ENCODE peak calls at places on chromosome 4, in five cellular contexts. One of them, this sample, is unnamed.

GRCh38 chr4:74473155-74473811 is 28.3 kb downstream of the AREG start:
- DNase-seq in AG04450: peak
- DNase-seq in endodermal cell: no peak
- DNase-seq in neural progenitor cell: no peak
- DNase-seq in dorsolateral prefrontal cortex: no peak
- DNase-seq in this sample: no peak

GRCh38 chr4:73419106-73420038 is 15.3 kb downstream of the ALB start:
- DNase-seq in AG04450: no peak
- DNase-seq in endodermal cell: no peak
- DNase-seq in neural progenitor cell: no peak
- DNase-seq in dorsolateral prefrontal cortex: no peak
- DNase-seq in this sample: no peak

GRCh38 chr4:139663561-139664138 is 2.0 kb upstream of the MGST2 start:
- DNase-seq in AG04450: no peak
- DNase-seq in endodermal cell: no peak
- DNase-seq in neural progenitor cell: no peak
- DNase-seq in dorsolateral prefrontal cortex: no peak
- DNase-seq in this sample: no peak

GRCh38 chr4:66840178-66840577 is 705.1 kb downstream of the CENPC start:
- DNase-seq in AG04450: no peak
- DNase-seq in endodermal cell: no peak
- DNase-seq in neural progenitor cell: no peak
- DNase-seq in dorsolateral prefrontal cortex: no peak
- DNase-seq in this sample: no peak

GRCh38 chr4:95867919-95868318 is 28.0 kb downstream of the PDHA2 start:
- DNase-seq in AG04450: no peak
- DNase-seq in endodermal cell: no peak
- DNase-seq in neural progenitor cell: peak
- DNase-seq in dorsolateral prefrontal cortex: no peak
- DNase-seq in this sample: no peak

GRCh38 chr4:181017038-181017437 is 1226.2 kb upstream of the TENM3 start:
- DNase-seq in AG04450: no peak
- DNase-seq in endodermal cell: no peak
- DNase-seq in neural progenitor cell: no peak
- DNase-seq in dorsolateral prefrontal cortex: no peak
- DNase-seq in this sample: no peak

GRCh38 chr4:96342790-96343455 is 503.0 kb downstream of the PDHA2 start:
- DNase-seq in AG04450: no peak
- DNase-seq in endodermal cell: no peak
- DNase-seq in neural progenitor cell: no peak
- DNase-seq in dorsolateral prefrontal cortex: no peak
- DNase-seq in this sample: no peak

GRCh38 chr4:1802151-1802715 is 9.1 kb downstream of the FGFR3 start:
- DNase-seq in AG04450: no peak
- DNase-seq in endodermal cell: no peak
- DNase-seq in neural progenitor cell: no peak
- DNase-seq in dorsolateral prefrontal cortex: no peak
- DNase-seq in this sample: no peak

GRCh38 chr4:185559913-185560281 is 24.6 kb upstream of the PDLIM3 start:
- DNase-seq in AG04450: no peak
- DNase-seq in endodermal cell: peak
- DNase-seq in neural progenitor cell: no peak
- DNase-seq in dorsolateral prefrontal cortex: no peak
- DNase-seq in this sample: no peak

DNA sequence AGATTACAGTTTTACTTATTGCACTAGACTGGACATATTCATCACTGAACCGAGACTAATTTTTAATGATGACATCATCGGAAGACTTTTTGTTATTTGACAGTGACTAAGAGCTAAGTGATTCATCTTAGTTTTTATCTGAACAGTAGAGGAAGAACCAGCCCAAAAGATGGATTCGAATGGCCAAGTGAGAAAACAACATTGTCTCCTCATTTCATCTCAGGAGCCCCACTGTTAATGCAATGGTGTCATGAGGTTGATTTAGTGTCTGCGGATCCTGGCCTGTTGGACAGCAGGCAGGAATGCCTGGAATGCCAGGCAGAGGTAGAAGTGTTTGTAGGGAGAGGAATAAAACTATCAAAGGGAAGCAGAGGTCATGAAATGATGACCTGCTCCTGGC is 37.8 kb upstream of the HPF1 start:
- DNase-seq in AG04450: no peak
- DNase-seq in endodermal cell: no peak
- DNase-seq in neural progenitor cell: no peak
- DNase-seq in dorsolateral prefrontal cortex: no peak
- DNase-seq in this sample: no peak
- TF ChIP-seq CTCF in AG04450: no peak
- TF ChIP-seq CTCF in endodermal cell: no peak
- TF ChIP-seq CTCF in neural progenitor cell: no peak
- TF ChIP-seq CTCF in dorsolateral prefrontal cortex: no peak
- TF ChIP-seq CTCF in this sample: no peak

GRCh38 chr4:88163286-88163685 is 4.8 kb upstream of the ABCG2 start:
- DNase-seq in AG04450: no peak
- DNase-seq in endodermal cell: no peak
- DNase-seq in neural progenitor cell: peak
- DNase-seq in dorsolateral prefrontal cortex: no peak
- DNase-seq in this sample: no peak
- H3K27ac ChIP-seq in AG04450: no peak
- H3K27ac ChIP-seq in endodermal cell: peak
- H3K27ac ChIP-seq in neural progenitor cell: peak
- H3K27ac ChIP-seq in dorsolateral prefrontal cortex: no peak
- H3K27ac ChIP-seq in this sample: no peak

GRCh38 chr4:145881585-145881984 is 57.0 kb downstream of the ZNF827 start:
- DNase-seq in AG04450: no peak
- DNase-seq in endodermal cell: no peak
- DNase-seq in neural progenitor cell: no peak
- DNase-seq in dorsolateral prefrontal cortex: no peak
- DNase-seq in this sample: no peak
- H3K4me3 ChIP-seq in AG04450: no peak
- H3K4me3 ChIP-seq in endodermal cell: no peak
- H3K4me3 ChIP-seq in neural progenitor cell: no peak
- H3K4me3 ChIP-seq in dorsolateral prefrontal cortex: no peak
- H3K4me3 ChIP-seq in this sample: no peak

DNA sequence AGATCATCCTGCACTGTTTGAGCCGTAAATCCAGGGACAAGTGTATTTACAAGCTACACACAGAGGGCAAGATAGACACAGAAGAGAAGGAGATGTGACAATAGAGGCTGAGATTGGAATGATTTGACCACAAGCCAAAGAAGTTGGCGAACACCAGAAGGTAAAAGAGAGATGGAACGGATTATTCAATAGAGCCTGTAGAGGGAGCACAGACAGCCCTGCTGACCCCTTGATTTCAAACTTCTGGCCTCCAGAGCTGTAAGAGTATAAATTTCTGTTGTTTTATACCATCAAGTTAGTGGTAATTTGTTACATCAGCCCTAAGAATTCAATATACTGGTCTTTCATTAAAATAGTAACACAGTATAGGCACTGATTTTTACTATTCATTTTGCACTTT is 447.8 kb downstream of the FAT4 start:
- DNase-seq in AG04450: no peak
- DNase-seq in endodermal cell: no peak
- DNase-seq in neural progenitor cell: no peak
- DNase-seq in dorsolateral prefrontal cortex: no peak
- DNase-seq in this sample: no peak
- TF ChIP-seq CTCF in AG04450: peak
- TF ChIP-seq CTCF in endodermal cell: peak
- TF ChIP-seq CTCF in neural progenitor cell: peak
- TF ChIP-seq CTCF in dorsolateral prefrontal cortex: no peak
- TF ChIP-seq CTCF in this sample: no peak

DNA sequence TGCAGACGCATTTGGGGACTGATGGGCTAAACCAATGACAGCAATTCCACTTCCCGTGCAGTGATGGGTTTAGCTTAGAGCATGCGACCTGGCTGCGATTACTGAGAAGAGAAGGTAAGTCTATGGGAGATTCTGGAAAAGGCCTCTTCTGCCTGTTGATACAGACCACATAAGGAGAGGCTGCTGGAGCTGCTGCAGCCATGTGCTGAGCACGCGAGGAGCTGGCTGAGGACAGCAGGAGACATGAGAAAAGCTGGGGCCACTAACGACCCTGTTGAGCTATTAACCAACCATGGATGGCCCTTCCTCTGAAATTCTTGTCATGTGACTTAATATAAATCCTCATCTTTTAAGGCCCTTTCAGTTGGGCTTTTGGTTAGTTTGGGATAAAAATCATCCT is 199.9 kb downstream of the PRDM5 start:
- DNase-seq in AG04450: no peak
- DNase-seq in endodermal cell: no peak
- DNase-seq in neural progenitor cell: no peak
- DNase-seq in dorsolateral prefrontal cortex: no peak
- DNase-seq in this sample: no peak
- H3K27ac ChIP-seq in AG04450: no peak
- H3K27ac ChIP-seq in endodermal cell: no peak
- H3K27ac ChIP-seq in neural progenitor cell: no peak
- H3K27ac ChIP-seq in dorsolateral prefrontal cortex: no peak
- H3K27ac ChIP-seq in this sample: no peak

DNA sequence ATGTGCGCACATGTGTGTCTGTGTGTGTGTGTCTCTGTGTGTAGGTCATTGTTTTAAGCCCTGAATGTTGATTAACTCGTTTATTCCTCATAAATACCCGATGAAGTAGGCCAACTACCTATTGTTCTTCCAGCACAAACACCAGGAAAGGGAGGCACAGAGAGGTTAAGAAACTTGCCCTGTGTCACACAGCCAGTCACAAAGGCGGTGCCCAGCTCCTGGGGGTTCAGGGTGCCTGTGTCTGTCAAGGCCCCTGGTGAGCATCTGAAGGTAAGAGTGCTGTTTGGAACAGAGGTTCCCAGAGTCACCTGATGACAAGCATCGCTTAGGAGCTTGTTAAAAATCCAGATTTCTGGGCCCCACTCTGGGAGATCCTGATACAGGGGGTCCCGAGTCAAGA is 18.0 kb upstream of the SH3TC1 start:
- DNase-seq in AG04450: no peak
- DNase-seq in endodermal cell: no peak
- DNase-seq in neural progenitor cell: no peak
- DNase-seq in dorsolateral prefrontal cortex: no peak
- DNase-seq in this sample: no peak
- H3K4me3 ChIP-seq in AG04450: no peak
- H3K4me3 ChIP-seq in endodermal cell: no peak
- H3K4me3 ChIP-seq in neural progenitor cell: no peak
- H3K4me3 ChIP-seq in dorsolateral prefrontal cortex: no peak
- H3K4me3 ChIP-seq in this sample: no peak

GRCh38 chr4:89486042-89486441 is 178.4 kb upstream of the GPRIN3 start:
- DNase-seq in AG04450: no peak
- DNase-seq in endodermal cell: no peak
- DNase-seq in neural progenitor cell: no peak
- DNase-seq in dorsolateral prefrontal cortex: no peak
- DNase-seq in this sample: no peak
- TF ChIP-seq CTCF in AG04450: peak
- TF ChIP-seq CTCF in endodermal cell: peak
- TF ChIP-seq CTCF in neural progenitor cell: no peak
- TF ChIP-seq CTCF in dorsolateral prefrontal cortex: no peak
- TF ChIP-seq CTCF in this sample: no peak

GRCh38 chr4:86482296-86482695 is 111.8 kb upstream of the PTPN13 start:
- DNase-seq in AG04450: no peak
- DNase-seq in endodermal cell: no peak
- DNase-seq in neural progenitor cell: peak
- DNase-seq in dorsolateral prefrontal cortex: no peak
- DNase-seq in this sample: no peak
- H3K27ac ChIP-seq in AG04450: no peak
- H3K27ac ChIP-seq in endodermal cell: peak
- H3K27ac ChIP-seq in neural progenitor cell: peak
- H3K27ac ChIP-seq in dorsolateral prefrontal cortex: no peak
- H3K27ac ChIP-seq in this sample: no peak

GRCh38 chr4:82247171-82247570 is 126.6 kb downstream of the HNRNPD start:
- DNase-seq in AG04450: no peak
- DNase-seq in endodermal cell: peak
- DNase-seq in neural progenitor cell: no peak
- DNase-seq in dorsolateral prefrontal cortex: no peak
- DNase-seq in this sample: no peak

GRCh38 chr4:82248903-82249632 is 124.7 kb downstream of the HNRNPD start:
- DNase-seq in AG04450: no peak
- DNase-seq in endodermal cell: no peak
- DNase-seq in neural progenitor cell: no peak
- DNase-seq in dorsolateral prefrontal cortex: no peak
- DNase-seq in this sample: no peak

DNA sequence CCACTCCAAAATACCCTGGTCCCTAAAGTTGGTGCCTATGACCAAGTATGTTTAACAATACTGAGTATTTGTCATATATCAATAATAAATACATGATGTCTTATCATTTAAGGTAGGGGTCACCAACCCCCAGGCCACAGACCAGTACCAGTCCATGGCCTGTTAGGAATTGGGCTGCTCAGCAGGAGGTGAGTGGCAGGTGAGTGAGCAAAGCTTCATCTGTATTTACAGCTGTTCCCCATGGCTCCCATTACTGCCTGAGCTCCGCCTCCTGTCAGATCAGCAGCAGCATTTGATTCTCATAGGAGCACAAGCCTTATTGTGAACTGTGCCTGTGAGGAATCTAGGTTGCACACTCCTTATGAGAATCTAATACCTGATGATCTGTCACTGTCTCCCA is 126.2 kb downstream of the HNRNPD start:
- DNase-seq in AG04450: no peak
- DNase-seq in endodermal cell: peak
- DNase-seq in neural progenitor cell: no peak
- DNase-seq in dorsolateral prefrontal cortex: no peak
- DNase-seq in this sample: no peak
- H3K4me3 ChIP-seq in AG04450: no peak
- H3K4me3 ChIP-seq in endodermal cell: no peak
- H3K4me3 ChIP-seq in neural progenitor cell: no peak
- H3K4me3 ChIP-seq in dorsolateral prefrontal cortex: no peak
- H3K4me3 ChIP-seq in this sample: no peak

This sample was measured in coronary artery.